ENCODE peak calls at places on chromosomes 13 and 19, in ten cellular contexts. X, U, S, D, C, B, Z, H, K and P are unnamed samples.

GRCh38 chr19:38793186-38793585 is 4.2 kb downstream of the LGALS7B start:
- DNase-seq in H (no peak), D (no peak), K (peak; percentile 50), Z (peak; percentile 41), C (no peak), X (no peak), U (no peak), S (no peak), B (no peak), P (peak; percentile 9)

GRCh38 chr19:1745589-1746031 is 7.7 kb upstream of the ONECUT3 start:
- DNase-seq in D (no peak), B (no peak), K (no peak), U (no peak), X (no peak), C (no peak), Z (no peak), S (no peak), H (no peak), P (no peak)

GRCh38 chr19:16078759-16079707 is 2.7 kb downstream of the TPM4 start:
- DNase-seq in S (peak; percentile 96), H (peak; percentile 80), C (peak; percentile 96), U (no peak), Z (peak; percentile 98), D (peak; percentile 57), K (peak; percentile 99), B (peak; percentile 95), X (peak; percentile 54), P (peak; percentile 95)

GRCh38 chr13:99658266-99658991 is 157.2 kb downstream of the TM9SF2 start:
- DNase-seq in S (peak; percentile 32), K (peak; percentile 84), H (peak; percentile 46), B (no peak), X (peak; percentile 44), U (peak; percentile 21), C (no peak), D (peak; percentile 74), Z (peak; percentile 56), P (no peak)

GRCh38 chr13:50208826-50209335 is 193.6 kb downstream of the KCNRG start:
- DNase-seq in K (peak; percentile 90), X (no peak), D (peak; percentile 28), U (peak; percentile 37), Z (peak; percentile 89), S (peak; percentile 49), H (peak; percentile 55), C (peak; percentile 28), B (peak; percentile 44), P (peak; percentile 52)

GRCh38 chr13:94673841-94674240 is 38.5 kb downstream of the SOX21 start:
- DNase-seq in B (no peak), K (no peak), Z (no peak), S (no peak), X (no peak), H (no peak), C (no peak), U (no peak), D (no peak), P (no peak)

GRCh38 chr13:80577951-80578670 is 237.2 kb upstream of the SPRY2 start:
- DNase-seq in X (no peak), C (no peak), Z (no peak), D (no peak), S (no peak), U (no peak), H (peak; percentile 37), K (no peak), B (no peak), P (no peak)

GRCh38 chr19:33248954-33249613 is 23.4 kb upstream of the SLC7A10 start:
- DNase-seq in Z (no peak), B (no peak), C (no peak), H (no peak), S (no peak), K (no peak), X (no peak), D (peak; percentile 48), U (peak; percentile 90), P (no peak)

DNA sequence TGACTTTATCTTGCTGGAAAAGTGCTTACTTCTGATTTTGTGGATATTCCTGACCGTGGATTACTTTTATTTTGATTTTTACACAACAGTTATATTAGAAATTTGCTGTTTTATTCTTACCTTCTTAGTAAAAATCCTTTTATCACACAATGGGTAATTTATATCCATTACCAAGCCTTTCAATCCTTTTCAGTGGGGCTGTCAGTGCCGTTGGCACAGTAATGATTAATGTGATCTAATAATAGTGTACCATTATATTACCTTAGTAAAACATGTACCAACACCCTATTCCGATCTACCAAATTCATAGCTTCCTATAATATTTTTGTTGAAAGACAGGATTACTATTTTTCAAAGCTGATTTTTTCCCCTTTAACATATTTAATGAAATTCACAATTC is 87.3 kb upstream of the ZNF536 start:
- DNase-seq in X (no peak), D (no peak), S (no peak), U (no peak), K (no peak), H (no peak), C (no peak), Z (no peak), B (no peak), P (no peak)
- H3K4me3 ChIP-seq in X (no peak overlapping the region), D (no peak overlapping the region), S (no peak overlapping the region), U (no peak overlapping the region), K (no peak overlapping the region), H (no peak overlapping the region), C (no peak overlapping the region), Z (no peak overlapping the region), B (no peak overlapping the region), P (no peak overlapping the region)

GRCh38 chr19:54881884-54882283 is 7.8 kb downstream of the FCAR start:
- DNase-seq in C (no peak), B (no peak), Z (no peak), X (no peak), S (no peak), K (no peak), D (no peak), H (no peak), U (no peak), P (no peak)

GRCh38 chr19:54883228-54883627 is 9.2 kb downstream of the FCAR start:
- DNase-seq in K (no peak), U (no peak), H (no peak), C (no peak), D (no peak), Z (no peak), X (no peak), B (no peak), S (no peak), P (no peak)

GRCh38 chr19:54882758-54883157 is 8.7 kb downstream of the FCAR start:
- DNase-seq in D (no peak), B (no peak), S (no peak), U (no peak), Z (no peak), X (no peak), H (no peak), C (no peak), K (no peak), P (no peak)
- TF ChIP-seq CTCF in D (no peak), B (no peak), S (no peak), U (no peak), Z (no peak), X (no peak), H (no peak), C (no peak), K (no peak), P (no peak)

GRCh38 chr19:20611866-20612265 is 46.3 kb upstream of the ZNF737 start:
- DNase-seq in K (no peak), X (no peak), C (no peak), U (no peak), D (no peak), S (no peak), H (no peak), Z (no peak), B (no peak), P (no peak)

GRCh38 chr19:20607943-20608342 is 42.4 kb upstream of the ZNF737 start:
- DNase-seq in K (no peak), Z (no peak), D (no peak), X (no peak), H (no peak), B (no peak), S (no peak), C (no peak), U (no peak), P (no peak)

GRCh38 chr19:20616071-20616470 is 45.3 kb downstream of the ZNF626 start:
- DNase-seq in K (no peak), C (no peak), H (no peak), D (no peak), S (no peak), Z (no peak), U (no peak), B (no peak), X (no peak), P (no peak)

DNA sequence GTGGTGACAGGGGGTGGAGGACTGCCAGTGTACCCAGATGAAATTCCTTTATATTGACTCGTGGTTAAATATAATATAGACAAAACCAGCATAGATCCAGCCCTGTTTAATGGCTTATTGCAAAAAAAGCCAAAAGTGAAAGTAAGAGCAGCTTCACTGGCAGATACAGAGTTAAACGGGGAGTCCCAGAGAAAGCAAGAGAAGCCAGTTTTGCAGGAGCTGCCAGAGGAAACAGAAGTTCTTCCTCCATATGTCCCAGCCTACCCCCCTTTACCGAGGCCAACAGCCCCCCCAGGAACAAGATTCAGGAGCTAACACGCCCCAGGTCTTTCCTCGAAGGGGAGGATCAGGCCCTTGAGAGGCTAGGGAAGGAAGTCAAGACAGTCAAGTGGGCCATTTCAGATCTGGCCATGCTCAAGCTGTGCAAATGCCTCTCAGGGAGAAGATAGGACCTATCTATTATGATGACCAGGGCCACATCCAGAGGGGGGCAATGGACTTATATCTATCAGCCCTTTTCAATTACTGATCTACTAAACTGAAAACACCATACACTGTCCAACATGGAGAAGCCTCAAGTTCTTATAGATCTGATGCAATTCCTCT is 47.2 kb upstream of the ZNF737 start:
- DNase-seq in S (no peak), D (no peak), K (no peak), C (no peak), U (no peak), Z (no peak), H (no peak), B (no peak), X (no peak), P (no peak)
- H3K4me3 ChIP-seq in S (peak overlapping the region; percentile 26), D (no peak overlapping the region), K (peak overlapping the region; percentile 52), C (no peak overlapping the region), U (no peak overlapping the region), Z (peak overlapping the region; percentile 28), H (no peak overlapping the region), B (peak overlapping the region; percentile 48), X (no peak overlapping the region), P (peak overlapping the region; percentile 18)

GRCh38 chr19:45216677-45217076 is 28.5 kb downstream of the EXOC3L2 start:
- DNase-seq in K (no peak), S (no peak), H (no peak), C (no peak), X (no peak), D (no peak), Z (no peak), U (no peak), B (no peak), P (no peak)

GRCh38 chr19:45211751-45212381 is 33.3 kb downstream of the BLOC1S3 start:
- DNase-seq in S (no peak), C (no peak), U (no peak), Z (no peak), K (no peak), B (no peak), H (peak; percentile 64), D (no peak), X (no peak), P (no peak)

GRCh38 chr19:45217193-45217956 is 27.8 kb downstream of the EXOC3L2 start:
- DNase-seq in K (no peak), Z (no peak), D (no peak), B (no peak), C (no peak), H (no peak), U (no peak), S (no peak), X (no peak), P (no peak)

GRCh38 chr19:45215391-45216191 is 29.6 kb downstream of the EXOC3L2 start:
- DNase-seq in H (peak; percentile 27), S (no peak), U (no peak), K (no peak), D (no peak), B (no peak), X (no peak), C (no peak), Z (no peak), P (no peak)

GRCh38 chr19:45213031-45213430 is 32.2 kb downstream of the EXOC3L2 start:
- DNase-seq in H (no peak), K (no peak), D (no peak), B (no peak), S (no peak), X (no peak), C (no peak), Z (no peak), U (no peak), P (no peak)
- TF ChIP-seq CTCF in H (no peak), K (no peak), D (no peak), B (no peak), S (no peak), X (no peak), C (no peak), Z (no peak), U (no peak), P (no peak)